ENCODE peak calls at places on chromosomes 1 and 21, in seven cellular contexts. One of them, this sample, is unnamed.

GRCh38 chr1:220680085-220680687 is 10.0 kb upstream of the C1orf115 start:
- DNase-seq in Peyer's patch: no peak
- DNase-seq in fibroblast of lung: peak
- DNase-seq in A549: peak
- DNase-seq in Panc1: peak
- DNase-seq in left lung: no peak
- DNase-seq in testis: peak
- DNase-seq in this sample: no peak

GRCh38 chr1:155219592-155220031 is 11.1 kb downstream of the MTX1 start:
- DNase-seq in Peyer's patch: no peak
- DNase-seq in fibroblast of lung: peak
- DNase-seq in A549: no peak
- DNase-seq in testis: peak
- DNase-seq in Panc1: no peak
- DNase-seq in left lung: no peak
- DNase-seq in this sample: no peak

GRCh38 chr1:219812491-219813221 is 115.7 kb downstream of the SLC30A10 start:
- DNase-seq in Panc1: peak
- DNase-seq in Peyer's patch: no peak
- DNase-seq in left lung: no peak
- DNase-seq in A549: peak
- DNase-seq in fibroblast of lung: peak
- DNase-seq in testis: peak
- DNase-seq in this sample: no peak

GRCh38 chr21:43880111-43880985 is 15.3 kb downstream of the AGPAT3 start:
- DNase-seq in Peyer's patch: peak
- DNase-seq in A549: no peak
- DNase-seq in left lung: no peak
- DNase-seq in fibroblast of lung: no peak
- DNase-seq in testis: no peak
- DNase-seq in Panc1: no peak
- DNase-seq in this sample: no peak

GRCh38 chr1:28595412-28596191 is 3.5 kb downstream of the RAB42 start:
- DNase-seq in testis: no peak
- DNase-seq in Panc1: no peak
- DNase-seq in fibroblast of lung: no peak
- DNase-seq in Peyer's patch: no peak
- DNase-seq in left lung: no peak
- DNase-seq in A549: no peak
- DNase-seq in this sample: no peak

GRCh38 chr1:119984771-119985170 is 84.7 kb downstream of the NOTCH2 start:
- DNase-seq in testis: no peak
- DNase-seq in fibroblast of lung: no peak
- DNase-seq in Panc1: no peak
- DNase-seq in Peyer's patch: no peak
- DNase-seq in left lung: no peak
- DNase-seq in A549: no peak
- DNase-seq in this sample: no peak

GRCh38 chr21:29938968-29939858 is 583 bp downstream of the GRIK1 start:
- DNase-seq in Panc1: no peak
- DNase-seq in left lung: peak
- DNase-seq in testis: peak
- DNase-seq in A549: no peak
- DNase-seq in fibroblast of lung: peak
- DNase-seq in Peyer's patch: no peak
- DNase-seq in this sample: no peak

GRCh38 chr1:162656266-162656665 is 24.0 kb downstream of the DDR2 start:
- DNase-seq in testis: no peak
- DNase-seq in Panc1: no peak
- DNase-seq in left lung: no peak
- DNase-seq in fibroblast of lung: no peak
- DNase-seq in A549: no peak
- DNase-seq in Peyer's patch: no peak
- DNase-seq in this sample: no peak

GRCh38 chr1:180181048-180181447 is 26.4 kb downstream of the QSOX1 start:
- DNase-seq in A549: no peak
- DNase-seq in testis: peak
- DNase-seq in fibroblast of lung: peak
- DNase-seq in left lung: no peak
- DNase-seq in Peyer's patch: peak
- DNase-seq in Panc1: no peak
- DNase-seq in this sample: no peak

GRCh38 chr1:94578856-94579255 is 37.3 kb upstream of the F3 start:
- DNase-seq in A549: no peak
- DNase-seq in left lung: no peak
- DNase-seq in Peyer's patch: no peak
- DNase-seq in Panc1: no peak
- DNase-seq in fibroblast of lung: peak
- DNase-seq in testis: no peak
- DNase-seq in this sample: no peak

GRCh38 chr1:53616927-53617326 is 122.0 kb downstream of the GLIS1 start:
- DNase-seq in Panc1: no peak
- DNase-seq in left lung: no peak
- DNase-seq in A549: no peak
- DNase-seq in fibroblast of lung: no peak
- DNase-seq in Peyer's patch: no peak
- DNase-seq in testis: peak
- DNase-seq in this sample: no peak

GRCh38 chr1:1058921-1059493 is 15.1 kb downstream of the RNF223 start:
- DNase-seq in A549: no peak
- DNase-seq in fibroblast of lung: no peak
- DNase-seq in left lung: no peak
- DNase-seq in Panc1: no peak
- DNase-seq in Peyer's patch: peak
- DNase-seq in testis: no peak
- DNase-seq in this sample: peak

DNA sequence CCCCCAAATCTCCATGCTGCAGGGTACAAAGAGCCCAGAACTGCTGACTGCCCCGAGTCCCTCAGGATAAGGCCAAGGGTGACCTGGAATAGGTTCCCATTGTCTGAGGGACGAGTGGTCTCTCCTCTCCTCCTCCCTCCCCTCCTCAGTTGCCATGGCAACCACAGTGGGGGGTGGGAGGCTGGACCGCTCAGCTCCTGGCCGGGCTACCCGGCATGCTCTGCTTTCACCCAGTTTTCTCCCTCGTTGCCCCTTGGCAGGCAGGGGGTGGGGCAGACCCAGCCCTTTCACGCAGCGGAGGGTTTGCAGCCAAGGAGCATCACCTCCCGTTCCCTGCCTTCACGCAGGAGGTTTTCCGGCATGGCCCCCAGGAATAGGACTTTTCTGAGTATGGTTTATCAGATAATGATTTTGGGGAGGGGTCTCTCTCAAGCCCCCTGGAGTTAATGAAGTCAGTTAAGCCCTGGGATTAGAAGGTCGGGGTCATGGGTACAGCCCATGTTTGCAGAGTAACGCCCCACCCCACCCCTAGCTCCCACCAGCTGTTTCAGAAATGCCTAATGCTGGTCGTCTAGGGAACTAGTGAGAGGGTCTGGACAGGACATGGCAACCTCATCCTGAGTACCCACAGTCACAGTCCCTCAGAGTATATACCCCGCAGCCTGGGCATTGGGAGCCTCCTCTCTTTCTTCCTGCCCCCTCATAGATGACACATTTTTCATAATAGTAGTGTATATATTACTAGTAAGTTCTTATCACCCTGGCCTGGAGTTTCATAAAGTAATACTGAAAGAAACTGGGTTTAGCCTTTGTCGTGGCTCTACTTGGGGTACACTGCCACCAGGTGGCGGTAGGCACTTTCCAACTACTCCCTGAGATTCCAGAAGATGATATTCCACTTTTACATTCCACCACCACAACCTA is 20.7 kb downstream of the C1QB start:
- DNase-seq in testis: peak
- DNase-seq in Peyer's patch: peak
- DNase-seq in left lung: no peak
- DNase-seq in fibroblast of lung: peak
- DNase-seq in A549: peak
- DNase-seq in Panc1: peak
- DNase-seq in this sample: no peak
- TF ChIP-seq CTCF in testis: peak
- TF ChIP-seq CTCF in Peyer's patch: peak
- TF ChIP-seq CTCF in left lung: peak
- TF ChIP-seq CTCF in fibroblast of lung: peak
- TF ChIP-seq CTCF in A549: peak
- TF ChIP-seq CTCF in Panc1: peak
- TF ChIP-seq CTCF in this sample: peak

GRCh38 chr1:230031131-230031530 is 35.9 kb upstream of the GALNT2 start:
- DNase-seq in fibroblast of lung: no peak
- DNase-seq in Panc1: peak
- DNase-seq in testis: no peak
- DNase-seq in A549: no peak
- DNase-seq in left lung: no peak
- DNase-seq in Peyer's patch: no peak
- DNase-seq in this sample: no peak
- H3K4me3 ChIP-seq in fibroblast of lung: no peak
- H3K4me3 ChIP-seq in Panc1: no peak
- H3K4me3 ChIP-seq in testis: no peak
- H3K4me3 ChIP-seq in A549: no peak
- H3K4me3 ChIP-seq in left lung: no peak
- H3K4me3 ChIP-seq in Peyer's patch: no peak
- H3K4me3 ChIP-seq in this sample: no peak

GRCh38 chr1:190373705-190374336 is 103.8 kb downstream of the BRINP3 start:
- DNase-seq in Peyer's patch: no peak
- DNase-seq in A549: no peak
- DNase-seq in left lung: no peak
- DNase-seq in fibroblast of lung: peak
- DNase-seq in testis: no peak
- DNase-seq in Panc1: peak
- DNase-seq in this sample: no peak
- TF ChIP-seq CTCF in Peyer's patch: peak
- TF ChIP-seq CTCF in A549: peak
- TF ChIP-seq CTCF in left lung: no peak
- TF ChIP-seq CTCF in fibroblast of lung: peak
- TF ChIP-seq CTCF in testis: no peak
- TF ChIP-seq CTCF in Panc1: peak
- TF ChIP-seq CTCF in this sample: peak

DNA sequence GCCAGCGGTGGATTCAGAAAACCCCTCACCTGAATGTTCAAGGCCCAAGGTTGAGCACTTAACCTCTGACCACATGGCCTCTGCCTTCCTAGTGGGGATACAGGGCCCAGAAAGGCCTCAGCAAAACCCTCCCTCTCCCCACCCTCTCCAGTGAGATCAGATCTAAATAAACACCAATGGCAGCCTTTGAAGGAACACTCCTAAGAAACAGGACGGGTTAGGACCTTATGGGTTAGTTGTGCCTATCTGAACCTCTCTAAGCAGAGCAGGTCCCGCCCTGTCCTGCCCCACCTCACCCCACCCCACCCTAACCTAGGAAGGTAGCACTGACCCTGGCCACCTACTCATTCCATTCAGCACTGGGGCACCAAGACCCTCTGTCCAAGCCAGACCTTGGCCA is 7.9 kb upstream of the GRHL3 start:
- DNase-seq in left lung: no peak
- DNase-seq in Peyer's patch: no peak
- DNase-seq in Panc1: no peak
- DNase-seq in A549: no peak
- DNase-seq in fibroblast of lung: no peak
- DNase-seq in testis: no peak
- DNase-seq in this sample: no peak
- H3K4me3 ChIP-seq in left lung: no peak
- H3K4me3 ChIP-seq in Peyer's patch: no peak
- H3K4me3 ChIP-seq in Panc1: no peak
- H3K4me3 ChIP-seq in A549: no peak
- H3K4me3 ChIP-seq in fibroblast of lung: no peak
- H3K4me3 ChIP-seq in testis: no peak
- H3K4me3 ChIP-seq in this sample: no peak

DNA sequence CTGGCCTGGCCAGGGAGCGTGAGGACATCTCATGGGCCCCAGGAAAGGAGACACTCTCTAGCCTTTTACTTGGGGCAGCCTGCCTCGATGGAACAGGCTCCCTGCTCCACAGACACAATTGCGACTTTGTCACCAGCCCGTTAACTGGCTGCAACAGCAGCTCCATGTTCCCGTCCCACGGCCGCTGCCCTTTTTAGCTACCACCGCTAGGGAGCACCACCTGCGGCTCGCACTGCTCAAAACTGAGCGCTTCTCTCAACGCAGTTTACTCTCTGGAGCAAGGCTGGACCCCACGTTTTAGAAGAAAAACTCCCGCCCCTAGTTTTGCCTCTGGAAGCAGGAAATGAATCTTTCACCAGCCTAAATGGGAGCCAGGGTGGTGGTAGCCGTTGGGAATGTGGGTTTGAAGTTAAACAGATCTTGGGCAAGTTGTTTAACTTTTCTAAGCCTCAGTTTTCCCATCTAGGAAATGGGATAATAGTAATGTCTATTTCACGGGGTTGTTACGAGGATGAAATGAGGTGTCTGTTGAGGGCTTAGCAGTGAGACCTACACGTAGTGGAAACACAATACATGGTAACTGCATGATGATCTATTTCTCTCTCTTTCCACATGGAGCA is 3.5 kb upstream of the LRRC38 start:
- DNase-seq in fibroblast of lung: no peak
- DNase-seq in left lung: no peak
- DNase-seq in A549: peak
- DNase-seq in testis: peak
- DNase-seq in Panc1: no peak
- DNase-seq in Peyer's patch: no peak
- DNase-seq in this sample: no peak
- TF ChIP-seq CTCF in fibroblast of lung: no peak
- TF ChIP-seq CTCF in left lung: peak
- TF ChIP-seq CTCF in A549: peak
- TF ChIP-seq CTCF in testis: no peak
- TF ChIP-seq CTCF in Panc1: peak
- TF ChIP-seq CTCF in Peyer's patch: no peak
- TF ChIP-seq CTCF in this sample: peak

GRCh38 chr21:15004721-15005370 is 60.0 kb downstream of the NRIP1 start:
- DNase-seq in fibroblast of lung: no peak
- DNase-seq in left lung: no peak
- DNase-seq in A549: no peak
- DNase-seq in testis: no peak
- DNase-seq in Panc1: no peak
- DNase-seq in Peyer's patch: no peak
- DNase-seq in this sample: no peak
- H3K4me3 ChIP-seq in fibroblast of lung: peak
- H3K4me3 ChIP-seq in left lung: no peak
- H3K4me3 ChIP-seq in A549: no peak
- H3K4me3 ChIP-seq in testis: no peak
- H3K4me3 ChIP-seq in Panc1: no peak
- H3K4me3 ChIP-seq in Peyer's patch: no peak
- H3K4me3 ChIP-seq in this sample: no peak

This sample was measured in GM06990.